ENCODE peak calls at places on chromosomes 12 and 14, in four cellular contexts. One of them, this sample, is unnamed.

GRCh38 chr12:452667-453210 is 7.0 kb upstream of the B4GALNT3 start:
- DNase-seq in activated gamma-delta T cell: peak
- DNase-seq in dorsolateral prefrontal cortex: no peak
- DNase-seq in DMS79: no peak
- DNase-seq in this sample: peak

GRCh38 chr12:47206450-47206830 is 126.7 kb upstream of the AMIGO2 start:
- DNase-seq in activated gamma-delta T cell: no peak
- DNase-seq in dorsolateral prefrontal cortex: no peak
- DNase-seq in DMS79: no peak
- DNase-seq in this sample: no peak

GRCh38 chr12:118061011-118061875 is at the start of gene WSB2:
- DNase-seq in activated gamma-delta T cell: peak
- DNase-seq in dorsolateral prefrontal cortex: peak
- DNase-seq in DMS79: peak
- DNase-seq in this sample: peak

GRCh38 chr12:96197503-96198272 is 3.5 kb downstream of the ELK3 start:
- DNase-seq in activated gamma-delta T cell: no peak
- DNase-seq in dorsolateral prefrontal cortex: no peak
- DNase-seq in DMS79: no peak
- DNase-seq in this sample: no peak

GRCh38 chr14:59870277-59871165 is at the start of gene RTN1:
- DNase-seq in activated gamma-delta T cell: no peak
- DNase-seq in dorsolateral prefrontal cortex: peak
- DNase-seq in DMS79: peak
- DNase-seq in this sample: peak

GRCh38 chr12:96334502-96334901 is 65.7 kb downstream of the CDK17 start:
- DNase-seq in activated gamma-delta T cell: no peak
- DNase-seq in dorsolateral prefrontal cortex: no peak
- DNase-seq in DMS79: no peak
- DNase-seq in this sample: no peak

GRCh38 chr12:76303365-76303764 is 44.9 kb downstream of the BBS10 start:
- DNase-seq in activated gamma-delta T cell: no peak
- DNase-seq in dorsolateral prefrontal cortex: no peak
- DNase-seq in DMS79: no peak
- DNase-seq in this sample: no peak

GRCh38 chr14:54814076-54814475 is 88.5 kb downstream of the GCH1 start:
- DNase-seq in activated gamma-delta T cell: no peak
- DNase-seq in dorsolateral prefrontal cortex: no peak
- DNase-seq in DMS79: no peak
- DNase-seq in this sample: no peak

GRCh38 chr14:31510222-31510621 is 22.4 kb upstream of the GPR33 start:
- DNase-seq in activated gamma-delta T cell: no peak
- DNase-seq in dorsolateral prefrontal cortex: no peak
- DNase-seq in DMS79: no peak
- DNase-seq in this sample: no peak

GRCh38 chr14:81831128-81831815 is 297.6 kb upstream of the SEL1L start:
- DNase-seq in activated gamma-delta T cell: no peak
- DNase-seq in dorsolateral prefrontal cortex: no peak
- DNase-seq in DMS79: no peak
- DNase-seq in this sample: peak